ENCODE peak calls at places on chromosomes 11 and 22, in six cellular contexts. One of them, this sample, is unnamed.

GRCh38 chr22:47062126-47062525 is 299.7 kb downstream of the TBC1D22A start:
- DNase-seq in neural progenitor cell: no peak
- DNase-seq in right lobe of liver: no peak
- DNase-seq in adrenal gland: no peak
- DNase-seq in astrocyte: no peak
- DNase-seq in esophagus squamous epithelium: no peak
- DNase-seq in this sample: no peak

GRCh38 chr11:2780850-2781412 is 81.1 kb upstream of the KCNQ1OT1 start:
- DNase-seq in adrenal gland: peak; percentile 17
- DNase-seq in right lobe of liver: no peak
- DNase-seq in astrocyte: no peak
- DNase-seq in esophagus squamous epithelium: no peak
- DNase-seq in neural progenitor cell: no peak
- DNase-seq in this sample: no peak

GRCh38 chr11:2832718-2833020 is 52.9 kb downstream of the CDKN1C start:
- DNase-seq in neural progenitor cell: no peak
- DNase-seq in right lobe of liver: no peak
- DNase-seq in esophagus squamous epithelium: no peak
- DNase-seq in adrenal gland: no peak
- DNase-seq in astrocyte: no peak
- DNase-seq in this sample: no peak

GRCh38 chr11:47724041-47724729 is 9.0 kb upstream of the AGBL2 start:
- DNase-seq in neural progenitor cell: no peak
- DNase-seq in astrocyte: peak; percentile 43
- DNase-seq in adrenal gland: peak; percentile 82
- DNase-seq in right lobe of liver: peak; percentile 76
- DNase-seq in esophagus squamous epithelium: no peak
- DNase-seq in this sample: no peak

GRCh38 chr11:41446107-41446506 is 13.3 kb downstream of the LRRC4C start:
- DNase-seq in right lobe of liver: no peak
- DNase-seq in esophagus squamous epithelium: no peak
- DNase-seq in neural progenitor cell: no peak
- DNase-seq in astrocyte: peak; percentile 26
- DNase-seq in adrenal gland: no peak
- DNase-seq in this sample: no peak

GRCh38 chr22:37485714-37486223 is 415 bp downstream of the MFNG start:
- DNase-seq in right lobe of liver: no peak
- DNase-seq in neural progenitor cell: no peak
- DNase-seq in astrocyte: no peak
- DNase-seq in adrenal gland: no peak
- DNase-seq in esophagus squamous epithelium: no peak
- DNase-seq in this sample: peak; percentile 41

GRCh38 chr22:20127869-20128618 is 3.6 kb upstream of the ZDHHC8 start:
- DNase-seq in right lobe of liver: no peak
- DNase-seq in neural progenitor cell: no peak
- DNase-seq in esophagus squamous epithelium: no peak
- DNase-seq in adrenal gland: no peak
- DNase-seq in astrocyte: no peak
- DNase-seq in this sample: no peak

GRCh38 chr11:32231909-32232493 is 141.1 kb downstream of the RCN1 start:
- DNase-seq in adrenal gland: no peak
- DNase-seq in right lobe of liver: no peak
- DNase-seq in neural progenitor cell: peak; percentile 70
- DNase-seq in esophagus squamous epithelium: no peak
- DNase-seq in astrocyte: peak; percentile 9
- DNase-seq in this sample: no peak

GRCh38 chr11:15837901-15838489 is 518.4 kb downstream of the SOX6 start:
- DNase-seq in astrocyte: no peak
- DNase-seq in adrenal gland: no peak
- DNase-seq in right lobe of liver: no peak
- DNase-seq in esophagus squamous epithelium: no peak
- DNase-seq in neural progenitor cell: no peak
- DNase-seq in this sample: no peak

GRCh38 chr11:79312591-79313267 is 128.1 kb downstream of the TENM4 start:
- DNase-seq in adrenal gland: no peak
- DNase-seq in astrocyte: no peak
- DNase-seq in neural progenitor cell: no peak
- DNase-seq in right lobe of liver: no peak
- DNase-seq in esophagus squamous epithelium: no peak
- DNase-seq in this sample: no peak

GRCh38 chr11:19838994-19839768 is 126.5 kb downstream of the NAV2 start:
- DNase-seq in astrocyte: no peak
- DNase-seq in esophagus squamous epithelium: no peak
- DNase-seq in neural progenitor cell: no peak
- DNase-seq in right lobe of liver: no peak
- DNase-seq in adrenal gland: no peak
- DNase-seq in this sample: no peak

GRCh38 chr11:29962243-29962642 is 54.6 kb downstream of the KCNA4 start:
- DNase-seq in neural progenitor cell: peak; percentile 58
- DNase-seq in adrenal gland: no peak
- DNase-seq in esophagus squamous epithelium: no peak
- DNase-seq in astrocyte: no peak
- DNase-seq in right lobe of liver: no peak
- DNase-seq in this sample: no peak

GRCh38 chr11:79087238-79087956 is 353.4 kb downstream of the TENM4 start:
- DNase-seq in astrocyte: peak; percentile 89
- DNase-seq in right lobe of liver: no peak
- DNase-seq in neural progenitor cell: peak; percentile 71
- DNase-seq in esophagus squamous epithelium: no peak
- DNase-seq in adrenal gland: no peak
- DNase-seq in this sample: no peak

GRCh38 chr11:118142081-118142480 is 10.5 kb downstream of the SCN4B start:
- DNase-seq in neural progenitor cell: no peak
- DNase-seq in esophagus squamous epithelium: no peak
- DNase-seq in adrenal gland: no peak
- DNase-seq in astrocyte: no peak
- DNase-seq in right lobe of liver: no peak
- DNase-seq in this sample: no peak

GRCh38 chr11:66727282-66727882 is 1.6 kb downstream of the SPTBN2 start:
- DNase-seq in esophagus squamous epithelium: no peak
- DNase-seq in adrenal gland: peak; percentile 51
- DNase-seq in astrocyte: peak; percentile 23
- DNase-seq in right lobe of liver: peak; percentile 83
- DNase-seq in neural progenitor cell: peak; percentile 65
- DNase-seq in this sample: peak; percentile 39

GRCh38 chr11:123304828-123305530 is 109.9 kb upstream of the CLMP start:
- DNase-seq in esophagus squamous epithelium: no peak
- DNase-seq in astrocyte: no peak
- DNase-seq in adrenal gland: no peak
- DNase-seq in neural progenitor cell: peak; percentile 36
- DNase-seq in right lobe of liver: no peak
- DNase-seq in this sample: no peak

GRCh38 chr11:99522467-99523173 is 501.9 kb downstream of the CNTN5 start:
- DNase-seq in adrenal gland: no peak
- DNase-seq in right lobe of liver: no peak
- DNase-seq in neural progenitor cell: no peak
- DNase-seq in esophagus squamous epithelium: no peak
- DNase-seq in astrocyte: peak; percentile 12
- DNase-seq in this sample: no peak

GRCh38 chr11:114483929-114484328 is 44.7 kb downstream of the REXO2 start:
- DNase-seq in neural progenitor cell: no peak
- DNase-seq in adrenal gland: no peak
- DNase-seq in astrocyte: peak; percentile 0
- DNase-seq in right lobe of liver: no peak
- DNase-seq in esophagus squamous epithelium: no peak
- DNase-seq in this sample: no peak

GRCh38 chr11:32809313-32809712 is 14.9 kb upstream of the CCDC73 start:
- DNase-seq in adrenal gland: peak; percentile 80
- DNase-seq in esophagus squamous epithelium: no peak
- DNase-seq in right lobe of liver: peak; percentile 66
- DNase-seq in neural progenitor cell: peak; percentile 83
- DNase-seq in astrocyte: peak; percentile 49
- DNase-seq in this sample: no peak

GRCh38 chr22:38657248-38657909 is 941 bp downstream of the CBY1 start:
- DNase-seq in adrenal gland: no peak
- DNase-seq in neural progenitor cell: peak; percentile 32
- DNase-seq in esophagus squamous epithelium: no peak
- DNase-seq in astrocyte: no peak
- DNase-seq in right lobe of liver: no peak
- DNase-seq in this sample: peak; percentile 57

GRCh38 chr11:65500262-65501004 is 1.6 kb downstream of the MALAT1 start:
- DNase-seq in right lobe of liver: peak; percentile 68
- DNase-seq in adrenal gland: peak; percentile 64
- DNase-seq in neural progenitor cell: no peak
- DNase-seq in astrocyte: peak; percentile 20
- DNase-seq in esophagus squamous epithelium: no peak
- DNase-seq in this sample: peak; percentile 69

GRCh38 chr11:33687733-33688479 is 12.7 kb downstream of the C11orf91 start:
- DNase-seq in neural progenitor cell: peak; percentile 75
- DNase-seq in astrocyte: peak; percentile 48
- DNase-seq in right lobe of liver: no peak
- DNase-seq in esophagus squamous epithelium: no peak
- DNase-seq in adrenal gland: peak; percentile 70
- DNase-seq in this sample: no peak

GRCh38 chr11:95322546-95322945 is 91.5 kb upstream of the SESN3 start:
- DNase-seq in astrocyte: peak; percentile 82
- DNase-seq in neural progenitor cell: no peak
- DNase-seq in adrenal gland: no peak
- DNase-seq in esophagus squamous epithelium: no peak
- DNase-seq in right lobe of liver: no peak
- DNase-seq in this sample: no peak

GRCh38 chr11:132895340-132895739 is 637.0 kb downstream of the OPCML start:
- DNase-seq in astrocyte: peak; percentile 97
- DNase-seq in adrenal gland: no peak
- DNase-seq in right lobe of liver: no peak
- DNase-seq in neural progenitor cell: no peak
- DNase-seq in esophagus squamous epithelium: no peak
- DNase-seq in this sample: no peak

GRCh38 chr11:112961146-112961668 is at the start of gene NCAM1:
- DNase-seq in right lobe of liver: peak; percentile 62
- DNase-seq in adrenal gland: peak; percentile 90
- DNase-seq in astrocyte: peak; percentile 79
- DNase-seq in neural progenitor cell: peak; percentile 97
- DNase-seq in esophagus squamous epithelium: no peak
- DNase-seq in this sample: no peak

DNA sequence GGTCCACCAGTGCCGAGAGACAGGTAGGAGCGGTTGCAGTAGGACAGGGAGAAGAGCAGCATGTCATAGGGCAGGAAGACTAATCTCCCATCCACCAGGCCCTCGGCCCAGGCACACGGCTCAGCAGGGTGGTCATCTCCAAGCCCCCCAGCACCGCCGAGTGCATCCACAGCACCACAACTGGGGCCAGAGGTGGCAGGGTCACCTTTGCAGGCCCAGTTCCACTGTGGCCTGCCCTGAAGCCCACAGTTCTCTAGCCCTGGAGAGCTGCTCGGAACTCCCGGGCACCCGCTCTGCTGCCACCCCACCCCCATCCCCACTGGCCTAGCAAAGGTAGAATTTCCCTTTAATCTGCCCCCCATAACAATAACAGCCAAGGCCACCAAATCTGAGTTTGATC is 49.1 kb upstream of the LRRC32 start:
- DNase-seq in adrenal gland: no peak
- DNase-seq in neural progenitor cell: no peak
- DNase-seq in right lobe of liver: no peak
- DNase-seq in esophagus squamous epithelium: no peak
- DNase-seq in astrocyte: no peak
- DNase-seq in this sample: no peak
- H3K4me3 ChIP-seq in adrenal gland: no peak overlapping the region
- H3K4me3 ChIP-seq in neural progenitor cell: no peak overlapping the region
- H3K4me3 ChIP-seq in right lobe of liver: no peak overlapping the region
- H3K4me3 ChIP-seq in esophagus squamous epithelium: no peak overlapping the region
- H3K4me3 ChIP-seq in astrocyte: no peak overlapping the region
- H3K4me3 ChIP-seq in this sample: no peak overlapping the region

DNA sequence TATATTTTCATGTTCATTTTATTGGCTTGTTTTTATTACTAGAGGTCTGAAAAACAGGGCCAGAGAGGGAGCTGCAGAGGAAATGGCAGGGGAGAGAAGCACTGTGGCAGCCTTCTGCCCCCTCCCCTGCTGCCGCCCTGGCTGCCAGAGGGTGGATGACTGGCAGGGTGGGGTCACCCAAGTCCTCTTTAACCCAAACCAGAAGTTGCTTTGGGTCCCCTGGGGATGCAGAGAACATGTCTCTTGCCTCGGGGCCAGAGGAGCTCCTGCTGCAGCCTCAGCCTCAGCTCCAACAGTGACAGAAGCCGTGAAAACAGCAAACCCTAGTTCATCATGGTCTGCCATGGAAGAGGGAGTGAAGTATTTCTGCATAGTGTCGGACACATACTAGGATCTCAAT is 94.1 kb downstream of the PKNOX2 start:
- DNase-seq in right lobe of liver: no peak
- DNase-seq in adrenal gland: no peak
- DNase-seq in astrocyte: no peak
- DNase-seq in esophagus squamous epithelium: no peak
- DNase-seq in neural progenitor cell: no peak
- DNase-seq in this sample: no peak
- H3K27ac ChIP-seq in right lobe of liver: no peak overlapping the region
- H3K27ac ChIP-seq in adrenal gland: no peak overlapping the region
- H3K27ac ChIP-seq in astrocyte: no peak overlapping the region
- H3K27ac ChIP-seq in esophagus squamous epithelium: no peak overlapping the region
- H3K27ac ChIP-seq in neural progenitor cell: no peak overlapping the region
- H3K27ac ChIP-seq in this sample: no peak overlapping the region

GRCh38 chr11:76785513-76785912 is 2.4 kb downstream of the TSKU start:
- DNase-seq in right lobe of liver: peak; percentile 46
- DNase-seq in astrocyte: no peak
- DNase-seq in neural progenitor cell: peak; percentile 62
- DNase-seq in esophagus squamous epithelium: no peak
- DNase-seq in adrenal gland: no peak
- DNase-seq in this sample: no peak
- H3K4me1 ChIP-seq in right lobe of liver: peaks cover 32% of the 10 kb centered on the region
- H3K4me1 ChIP-seq in astrocyte: peaks cover 15% of the 10 kb centered on the region
- H3K4me1 ChIP-seq in neural progenitor cell: peaks cover 44% of the 10 kb centered on the region
- H3K4me1 ChIP-seq in esophagus squamous epithelium: peaks cover 97% of the 10 kb centered on the region
- H3K4me1 ChIP-seq in adrenal gland: peaks cover 29% of the 10 kb centered on the region
- H3K4me1 ChIP-seq in this sample: peaks cover 17% of the 10 kb centered on the region

GRCh38 chr11:116535954-116536353 is 236.8 kb downstream of the BUD13 start:
- DNase-seq in esophagus squamous epithelium: no peak
- DNase-seq in astrocyte: no peak
- DNase-seq in neural progenitor cell: peak; percentile 38
- DNase-seq in adrenal gland: no peak
- DNase-seq in right lobe of liver: no peak
- DNase-seq in this sample: no peak

GRCh38 chr11:116536416-116536815 is 236.4 kb downstream of the BUD13 start:
- DNase-seq in right lobe of liver: no peak
- DNase-seq in neural progenitor cell: no peak
- DNase-seq in adrenal gland: no peak
- DNase-seq in astrocyte: no peak
- DNase-seq in esophagus squamous epithelium: no peak
- DNase-seq in this sample: no peak

GRCh38 chr11:116539211-116539610 is 233.6 kb downstream of the BUD13 start:
- DNase-seq in adrenal gland: no peak
- DNase-seq in right lobe of liver: no peak
- DNase-seq in esophagus squamous epithelium: no peak
- DNase-seq in neural progenitor cell: no peak
- DNase-seq in astrocyte: no peak
- DNase-seq in this sample: no peak

GRCh38 chr11:116537121-116537520 is 235.7 kb downstream of the BUD13 start:
- DNase-seq in right lobe of liver: no peak
- DNase-seq in astrocyte: no peak
- DNase-seq in esophagus squamous epithelium: no peak
- DNase-seq in neural progenitor cell: no peak
- DNase-seq in adrenal gland: no peak
- DNase-seq in this sample: no peak

DNA sequence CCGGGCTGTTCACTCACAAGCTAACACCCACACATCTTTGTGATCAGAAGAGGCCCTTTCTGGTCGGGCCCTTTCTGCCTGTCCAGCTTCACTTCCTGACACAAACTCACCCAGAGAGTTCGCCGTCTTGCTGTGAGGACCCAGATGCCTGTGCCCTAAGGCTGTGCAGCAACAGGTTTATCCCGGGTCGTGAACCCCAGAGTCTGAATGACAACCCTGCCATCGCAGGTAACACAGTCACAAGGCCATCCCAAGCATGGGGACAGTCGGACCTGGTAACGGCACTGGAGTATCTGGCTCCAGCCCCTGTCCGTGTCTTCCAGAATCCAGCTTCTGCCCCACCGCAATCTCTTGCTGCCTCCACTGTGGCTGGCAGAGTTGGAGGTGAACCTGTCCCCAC is 235.1 kb downstream of the BUD13 start:
- DNase-seq in neural progenitor cell: no peak
- DNase-seq in astrocyte: no peak
- DNase-seq in right lobe of liver: no peak
- DNase-seq in adrenal gland: no peak
- DNase-seq in esophagus squamous epithelium: no peak
- DNase-seq in this sample: no peak
- H3K4me3 ChIP-seq in neural progenitor cell: no peak overlapping the region
- H3K4me3 ChIP-seq in astrocyte: no peak overlapping the region
- H3K4me3 ChIP-seq in right lobe of liver: no peak overlapping the region
- H3K4me3 ChIP-seq in adrenal gland: no peak overlapping the region
- H3K4me3 ChIP-seq in esophagus squamous epithelium: no peak overlapping the region
- H3K4me3 ChIP-seq in this sample: no peak overlapping the region